ENCODE peak calls at places on chromosome 9, in four cellular contexts. One of them, this sample, is unnamed.

GRCh38 chr9:113695901-113696300 is 180.2 kb upstream of the ZNF618 start:
- DNase-seq in colonic mucosa: no peak
- DNase-seq in RWPE1: peak
- DNase-seq in RPMI8226: no peak
- DNase-seq in this sample: no peak

GRCh38 chr9:123684393-123685149 is 245.4 kb downstream of the DENND1A start:
- DNase-seq in colonic mucosa: no peak
- DNase-seq in RWPE1: no peak
- DNase-seq in RPMI8226: peak
- DNase-seq in this sample: no peak

GRCh38 chr9:130205912-130206311 is 33.7 kb downstream of the NCS1 start:
- DNase-seq in colonic mucosa: no peak
- DNase-seq in RWPE1: no peak
- DNase-seq in RPMI8226: no peak
- DNase-seq in this sample: no peak

GRCh38 chr9:96621619-96622018 is 2.0 kb upstream of the CDC14B start:
- DNase-seq in colonic mucosa: no peak
- DNase-seq in RWPE1: no peak
- DNase-seq in RPMI8226: no peak
- DNase-seq in this sample: peak

GRCh38 chr9:114834386-114834785 is 28.5 kb upstream of the TNFSF15 start:
- DNase-seq in colonic mucosa: no peak
- DNase-seq in RWPE1: no peak
- DNase-seq in RPMI8226: no peak
- DNase-seq in this sample: no peak

GRCh38 chr9:19373527-19373926 is 6.5 kb downstream of the RPS6 start:
- DNase-seq in colonic mucosa: no peak
- DNase-seq in RWPE1: no peak
- DNase-seq in RPMI8226: no peak
- DNase-seq in this sample: peak

GRCh38 chr9:136714096-136714875 is 1.9 kb downstream of the DIPK1B start:
- DNase-seq in colonic mucosa: no peak
- DNase-seq in RWPE1: no peak
- DNase-seq in RPMI8226: no peak
- DNase-seq in this sample: peak

GRCh38 chr9:134338394-134339182 is 12.3 kb downstream of the RXRA start:
- DNase-seq in colonic mucosa: no peak
- DNase-seq in RWPE1: no peak
- DNase-seq in RPMI8226: no peak
- DNase-seq in this sample: no peak

GRCh38 chr9:129757045-129757444 is 4.2 kb upstream of the PTGES start:
- DNase-seq in colonic mucosa: no peak
- DNase-seq in RWPE1: no peak
- DNase-seq in RPMI8226: peak
- DNase-seq in this sample: peak

GRCh38 chr9:19127881-19128719 is 808 bp upstream of the PLIN2 start:
- DNase-seq in colonic mucosa: peak
- DNase-seq in RWPE1: no peak
- DNase-seq in RPMI8226: peak
- DNase-seq in this sample: no peak

GRCh38 chr9:33442125-33442524 is 5.3 kb downstream of the AQP3 start:
- DNase-seq in colonic mucosa: no peak
- DNase-seq in RWPE1: no peak
- DNase-seq in RPMI8226: no peak
- DNase-seq in this sample: no peak

GRCh38 chr9:3528466-3528865 is 2.7 kb upstream of the RFX3 start:
- DNase-seq in colonic mucosa: no peak
- DNase-seq in RWPE1: no peak
- DNase-seq in RPMI8226: peak
- DNase-seq in this sample: peak

GRCh38 chr9:36037580-36038169 is 962 bp downstream of the RECK start:
- DNase-seq in colonic mucosa: no peak
- DNase-seq in RWPE1: peak
- DNase-seq in RPMI8226: no peak
- DNase-seq in this sample: no peak

GRCh38 chr9:27160636-27161035 is 51.6 kb downstream of the TEK start:
- DNase-seq in colonic mucosa: no peak
- DNase-seq in RWPE1: no peak
- DNase-seq in RPMI8226: no peak
- DNase-seq in this sample: no peak

GRCh38 chr9:37197158-37198033 is 77.0 kb downstream of the ZCCHC7 start:
- DNase-seq in colonic mucosa: no peak
- DNase-seq in RWPE1: peak
- DNase-seq in RPMI8226: peak
- DNase-seq in this sample: peak